ENCODE peak calls at places on chromosome 2, in four cellular contexts. X is SJSA1, F is GM23248, Z is cardiac fibroblast. L is an unnamed sample.

GRCh38 chr2:127953128-127953718 is 67.5 kb upstream of the AMMECR1L start:
- DNase-seq in X (peak; percentile 16), F (no peak), Z (no peak), L (no peak)

GRCh38 chr2:120448961-120449421 is 103.1 kb downstream of the INHBB start:
- DNase-seq in X (no peak), F (no peak), Z (no peak), L (no peak)

GRCh38 chr2:214232266-214232665 is 178.6 kb upstream of the VWC2L start:
- DNase-seq in X (no peak), F (peak; percentile 66), Z (peak; percentile 5), L (no peak)

GRCh38 chr2:239831272-239831731 is 193.8 kb downstream of the NDUFA10 start:
- DNase-seq in X (peak; percentile 58), F (no peak), Z (no peak), L (no peak)

GRCh38 chr2:65800998-65801397 is 368.6 kb upstream of the SPRED2 start:
- DNase-seq in X (no peak), F (peak; percentile 41), Z (no peak), L (peak; percentile 28)

GRCh38 chr2:191942114-191943103 is 95.5 kb upstream of the CAVIN2 start:
- DNase-seq in X (no peak), F (peak; percentile 27), Z (no peak), L (no peak)

GRCh38 chr2:39215545-39215944 is 28.2 kb downstream of the CDKL4 start:
- DNase-seq in X (no peak), F (peak; percentile 19), Z (no peak), L (no peak)

GRCh38 chr2:215028231-215028630 is 110.2 kb downstream of the ABCA12 start:
- DNase-seq in X (no peak), F (peak; percentile 79), Z (peak; percentile 41), L (no peak)

GRCh38 chr2:25453199-25453903 is 111.6 kb upstream of the DNMT3A start:
- DNase-seq in X (no peak), F (peak; percentile 48), Z (peak; percentile 4), L (no peak)

GRCh38 chr2:78676921-78677696 is 348.4 kb upstream of the REG3G start:
- DNase-seq in X (no peak), F (no peak), Z (no peak), L (no peak)

GRCh38 chr2:195659114-195659513 is 2.1 kb downstream of the SLC39A10 start:
- DNase-seq in X (no peak), F (peak; percentile 25), Z (peak; percentile 41), L (no peak)

GRCh38 chr2:67108231-67108630 is 288.9 kb upstream of the ETAA1 start:
- DNase-seq in X (no peak), F (no peak), Z (no peak), L (no peak)

GRCh38 chr2:216775043-216775453 is 79.7 kb upstream of the IGFBP5 start:
- DNase-seq in X (peak; percentile 76), F (peak; percentile 97), Z (peak; percentile 95), L (peak; percentile 4)

GRCh38 chr2:197931661-197932312 is 127.4 kb downstream of the PLCL1 start:
- DNase-seq in X (no peak), F (peak; percentile 85), Z (peak; percentile 37), L (no peak)
- H3K4me3 ChIP-seq in X (no peak overlapping the region), F (no peak overlapping the region), Z (no peak overlapping the region), L (no peak overlapping the region)

DNA sequence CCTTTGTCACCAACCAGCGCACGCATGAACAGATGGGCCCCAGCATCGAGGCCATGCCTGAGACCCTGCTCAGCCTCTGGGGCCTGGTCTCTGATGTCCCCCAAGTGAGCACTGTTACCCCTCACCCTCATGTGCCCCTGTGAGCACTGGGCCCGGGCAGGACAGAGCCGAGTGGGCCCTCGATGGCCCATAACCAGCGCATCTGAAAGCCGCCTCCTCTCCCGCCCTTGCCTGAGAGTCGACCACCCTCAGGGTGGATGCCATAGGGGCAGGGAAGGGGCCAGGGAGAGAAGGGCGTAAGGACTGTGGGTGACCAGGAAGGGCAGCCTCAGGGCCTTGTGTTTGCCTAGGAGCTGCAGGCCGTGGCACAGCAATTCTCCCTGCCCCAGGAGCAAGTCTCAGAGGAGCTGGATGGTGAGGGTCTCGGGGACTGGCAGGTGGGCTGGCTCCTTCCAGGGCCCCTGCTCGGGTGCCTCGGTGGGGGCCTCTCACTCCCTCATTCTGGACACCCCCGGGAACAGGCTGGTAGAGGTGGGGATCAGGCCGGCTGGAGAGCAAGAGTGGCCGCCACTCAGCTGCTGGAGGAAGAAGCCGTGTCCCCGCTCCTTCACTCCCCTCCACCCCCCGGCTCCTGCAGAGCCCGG is 2.1 kb downstream of the PROM2 start:
- DNase-seq in X (no peak), F (no peak), Z (no peak), L (no peak)
- H3K4me3 ChIP-seq in X (no peak overlapping the region), F (no peak overlapping the region), Z (no peak overlapping the region), L (no peak overlapping the region)

GRCh38 chr2:177395594-177395993 is 3.0 kb downstream of the AGPS start:
- DNase-seq in X (no peak), F (no peak), Z (no peak), L (no peak)

GRCh38 chr2:177398290-177398683 is 5.7 kb downstream of the AGPS start:
- DNase-seq in X (no peak), F (peak; percentile 14), Z (no peak), L (no peak)

GRCh38 chr2:177399376-177399775 is 6.8 kb downstream of the AGPS start:
- DNase-seq in X (no peak), F (no peak), Z (no peak), L (no peak)

GRCh38 chr2:177396630-177397460 is 4.3 kb downstream of the AGPS start:
- DNase-seq in X (peak; percentile 65), F (peak; percentile 81), Z (peak; percentile 90), L (no peak)

GRCh38 chr2:177397501-177398289 is 5.1 kb downstream of the AGPS start:
- DNase-seq in X (peak; percentile 90), F (peak; percentile 92), Z (peak; percentile 87), L (no peak)
- H3K4me3 ChIP-seq in X (no peak overlapping the region), F (peak overlapping the region; percentile 57), Z (no peak overlapping the region), L (no peak overlapping the region)

GRCh38 chr2:126655500-126656310 is at the start of gene GYPC:
- DNase-seq in X (no peak), F (peak; percentile 78), Z (peak; percentile 83), L (no peak)

GRCh38 chr2:126657146-126657635 is 1.2 kb downstream of the GYPC start:
- DNase-seq in X (no peak), F (peak; percentile 97), Z (peak; percentile 88), L (no peak)

GRCh38 chr2:126657636-126658315 is 1.8 kb downstream of the GYPC start:
- DNase-seq in X (no peak), F (peak; percentile 99), Z (peak; percentile 98), L (peak; percentile 63)

GRCh38 chr2:126655066-126655465 is 892 bp upstream of the GYPC start:
- DNase-seq in X (peak; percentile 32), F (peak; percentile 9), Z (peak; percentile 33), L (no peak)

GRCh38 chr2:126656311-126657145 is 570 bp downstream of the GYPC start:
- DNase-seq in X (no peak), F (peak; percentile 70), Z (peak; percentile 52), L (no peak)
- H3K4me3 ChIP-seq in X (no peak overlapping the region), F (peak overlapping the region; percentile 81), Z (peak overlapping the region; percentile 64), L (no peak overlapping the region)

DNA sequence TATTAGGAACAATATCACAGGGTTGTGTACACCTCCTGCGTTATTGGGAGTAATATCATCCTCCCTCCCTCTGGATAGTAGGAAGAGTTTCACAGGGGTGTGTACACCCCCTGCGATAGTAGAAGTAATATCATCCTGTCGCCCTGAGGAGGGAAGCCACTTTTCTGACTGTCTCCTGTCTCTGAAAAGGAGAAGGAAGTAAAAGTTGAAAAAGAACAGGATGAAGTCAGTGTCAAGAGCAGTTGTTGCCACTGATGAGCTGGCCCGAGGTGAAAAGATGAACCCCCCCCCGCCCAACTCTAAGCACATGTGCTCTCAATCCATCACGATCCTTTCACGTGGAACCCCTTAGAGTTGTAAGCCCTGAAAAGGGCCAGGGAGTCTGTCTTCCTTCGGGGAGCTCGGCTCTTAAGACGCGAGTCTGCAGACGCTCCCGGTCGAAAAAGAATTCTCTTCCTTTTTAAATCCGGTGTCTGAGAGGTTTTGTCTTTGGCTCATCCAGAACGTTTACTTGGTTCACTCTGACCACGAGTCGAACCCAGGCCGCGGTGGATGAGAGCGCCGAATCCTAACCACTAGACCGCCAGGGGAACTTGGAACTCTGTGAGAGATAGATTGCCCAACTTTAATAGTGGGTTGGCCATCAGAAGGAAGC is 22.5 kb upstream of the NAGK start:
- DNase-seq in X (no peak), F (no peak), Z (no peak), L (no peak)
- H3K4me3 ChIP-seq in X (no peak overlapping the region), F (no peak overlapping the region), Z (no peak overlapping the region), L (no peak overlapping the region)

L was measured in HCT116.